ENCODE peak calls at places on chromosomes 16 and 17, in four cellular contexts. Z, P, U and G are unnamed samples.

GRCh38 chr16:67708368-67708771 is 10.7 kb downstream of the GFOD2 start:
- DNase-seq in Z (no peak), P (no peak), U (peak; percentile 56), G (no peak)

GRCh38 chr16:89198417-89199240 is 1.7 kb downstream of the SLC22A31 start:
- DNase-seq in Z (no peak), P (no peak), U (no peak), G (no peak)

GRCh38 chr17:18248811-18249210 is 9.7 kb downstream of the FLII start:
- DNase-seq in Z (no peak), P (no peak), U (no peak), G (no peak)

GRCh38 chr17:77127735-77128361 is 12.9 kb upstream of the SEC14L1 start:
- DNase-seq in Z (peak; percentile 76), P (no peak), U (no peak), G (no peak)

GRCh38 chr16:4511441-4512082 is 27.0 kb downstream of the CDIP1 start:
- DNase-seq in Z (peak; percentile 56), P (peak; percentile 91), U (peak; percentile 44), G (peak; percentile 90)

GRCh38 chr17:56809106-56809819 is 24.5 kb downstream of the C17orf67 start:
- DNase-seq in Z (no peak), P (no peak), U (no peak), G (no peak)

GRCh38 chr17:45775576-45776011 is 8.5 kb upstream of the CRHR1 start:
- DNase-seq in Z (peak; percentile 18), P (no peak), U (peak; percentile 46), G (peak; percentile 42)

GRCh38 chr17:76492989-76493501 is 8.2 kb downstream of the RHBDF2 start:
- DNase-seq in Z (peak; percentile 79), P (no peak), U (peak; percentile 33), G (no peak)

GRCh38 chr16:83351846-83352245 is 455.9 kb upstream of the HSBP1 start:
- DNase-seq in Z (no peak), P (no peak), U (no peak), G (no peak)

GRCh38 chr17:62562656-62563055 is 64.8 kb upstream of the MRC2 start:
- DNase-seq in Z (peak; percentile 13), P (no peak), U (peak; percentile 90), G (no peak)

GRCh38 chr16:4795181-4795827 is at the start of gene SMIM22:
- DNase-seq in Z (peak; percentile 83), P (no peak), U (no peak), G (no peak)

GRCh38 chr16:83021049-83021448 is 394.3 kb downstream of the CDH13 start:
- DNase-seq in Z (no peak), P (no peak), U (no peak), G (no peak)

GRCh38 chr17:65954148-65954449 is 237.8 kb downstream of the CEP112 start:
- DNase-seq in Z (no peak), P (no peak), U (no peak), G (no peak)

GRCh38 chr16:52408197-52408845 is 138.6 kb downstream of the TOX3 start:
- DNase-seq in Z (no peak), P (no peak), U (no peak), G (no peak)

GRCh38 chr16:22300427-22301071 is 3.3 kb downstream of the POLR3E start:
- DNase-seq in Z (peak; percentile 66), P (peak; percentile 68), U (peak; percentile 57), G (peak; percentile 66)

GRCh38 chr16:87698676-87699179 is 67.1 kb downstream of the KLHDC4 start:
- DNase-seq in Z (no peak), P (no peak), U (no peak), G (no peak)

GRCh38 chr17:44001461-44001920 is 2.9 kb upstream of the NAGS start:
- DNase-seq in Z (no peak), P (no peak), U (no peak), G (no peak)

GRCh38 chr16:4748682-4749411 is 14.5 kb downstream of the DNAAF8 start:
- DNase-seq in Z (no peak), P (no peak), U (no peak), G (no peak)

GRCh38 chr17:77140878-77141767 is at the start of gene SEC14L1:
- DNase-seq in Z (peak; percentile 42), P (peak; percentile 86), U (peak; percentile 66), G (peak; percentile 48)

GRCh38 chr17:73713136-73713535 is 68.9 kb upstream of the SDK2 start:
- DNase-seq in Z (no peak), P (peak; percentile 62), U (no peak), G (peak; percentile 78)

GRCh38 chr16:84982434-84982833 is 28.9 kb downstream of the ZDHHC7 start:
- DNase-seq in Z (peak; percentile 67), P (no peak), U (no peak), G (no peak)

GRCh38 chr17:40062347-40063033 is at the start of gene THRA:
- DNase-seq in Z (peak; percentile 82), P (peak; percentile 78), U (peak; percentile 55), G (peak; percentile 78)

GRCh38 chr17:31510273-31511175 is 119.0 kb downstream of the RAB11FIP4 start:
- DNase-seq in Z (no peak), P (no peak), U (no peak), G (no peak)

GRCh38 chr17:56096026-56096807 is 57.1 kb upstream of the ANKFN1 start:
- DNase-seq in Z (no peak), P (no peak), U (no peak), G (no peak)

GRCh38 chr17:31508310-31509094 is 117.0 kb downstream of the RAB11FIP4 start:
- DNase-seq in Z (no peak), P (peak; percentile 74), U (no peak), G (peak; percentile 37)

GRCh38 chr17:49225554-49226236 is 4.9 kb downstream of the PHOSPHO1 start:
- DNase-seq in Z (no peak), P (no peak), U (no peak), G (no peak)

GRCh38 chr17:81161536-81161935 is 3.8 kb upstream of the PVALEF start:
- DNase-seq in Z (no peak), P (no peak), U (no peak), G (no peak)

GRCh38 chr17:28885951-28886350 is 11.6 kb downstream of the FLOT2 start:
- DNase-seq in Z (no peak), P (no peak), U (no peak), G (no peak)

GRCh38 chr17:62966426-62967110 is 533 bp downstream of the TANC2 start:
- DNase-seq in Z (peak; percentile 74), P (peak; percentile 69), U (peak; percentile 41), G (peak; percentile 47)

GRCh38 chr16:1548727-1549126 is 15.3 kb downstream of the TMEM204 start:
- DNase-seq in Z (no peak), P (no peak), U (no peak), G (no peak)

GRCh38 chr17:2277430-2278170 is 26.0 kb downstream of the SMG6 start:
- DNase-seq in Z (no peak), P (no peak), U (no peak), G (no peak)

GRCh38 chr16:693364-693763 is 3.2 kb upstream of the WDR24 start:
- DNase-seq in Z (no peak), P (no peak), U (no peak), G (no peak)

GRCh38 chr17:77593081-77593480 is 365.4 kb upstream of the TNRC6C start:
- DNase-seq in Z (no peak), P (no peak), U (no peak), G (peak; percentile 97)

GRCh38 chr17:1460233-1460632 is 4.2 kb upstream of the CRK start:
- DNase-seq in Z (peak; percentile 81), P (no peak), U (peak; percentile 66), G (peak; percentile 59)

GRCh38 chr17:22467720-22468119 is 775.4 kb downstream of the KCNJ18 start:
- DNase-seq in Z (no peak), P (no peak), U (no peak), G (no peak)

GRCh38 chr17:22470411-22471175 is 778.3 kb downstream of the KCNJ18 start:
- DNase-seq in Z (no peak), P (no peak), U (no peak), G (no peak)

GRCh38 chr17:22469941-22470340 is 777.6 kb downstream of the KCNJ18 start:
- DNase-seq in Z (no peak), P (no peak), U (no peak), G (no peak)

GRCh38 chr17:22464041-22464440 is 771.7 kb downstream of the KCNJ18 start:
- DNase-seq in Z (no peak), P (no peak), U (no peak), G (no peak)

DNA sequence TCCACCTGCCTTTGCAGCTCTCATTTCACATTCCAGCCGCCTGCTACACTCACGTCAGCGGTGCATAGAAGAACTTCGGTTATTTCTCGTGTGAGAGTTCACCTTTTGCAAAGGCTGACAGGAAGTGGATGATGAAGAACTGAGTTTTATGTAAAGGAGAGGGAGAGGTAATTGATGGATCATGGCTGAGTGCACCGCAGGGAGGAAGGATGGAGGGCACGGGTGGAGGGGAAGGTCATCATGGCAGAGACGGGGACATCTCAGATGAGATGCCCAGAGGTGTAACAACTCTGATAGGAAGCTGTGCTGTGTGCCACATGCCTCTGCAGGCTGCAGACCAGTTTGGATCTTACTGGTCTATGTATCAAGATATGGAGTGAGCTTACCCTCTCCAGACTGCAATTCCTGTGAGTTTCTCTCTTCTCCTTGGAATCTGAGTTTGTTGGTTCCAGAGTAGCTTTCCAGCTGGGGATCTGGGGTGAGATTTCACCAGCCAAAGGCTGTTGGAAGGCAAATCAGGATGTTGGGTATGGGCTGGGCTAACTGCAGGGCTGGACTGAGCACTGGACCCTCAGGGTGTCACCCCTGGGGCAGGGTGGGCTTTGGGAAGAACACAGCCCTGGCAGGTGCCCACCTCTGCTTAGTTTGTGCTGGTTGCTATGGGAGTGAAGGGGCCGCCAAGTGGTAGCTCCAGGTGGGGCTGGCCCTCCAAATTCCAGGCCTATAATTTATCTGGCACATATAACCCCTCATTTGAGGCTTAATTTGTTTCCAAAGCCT is 777.0 kb downstream of the KCNJ18 start:
- DNase-seq in Z (no peak), P (no peak), U (no peak), G (no peak)
- H3K9me3 ChIP-seq in Z (no peaks in the 10 kb centered on the region), P (peaks cover 70% of the 10 kb centered on the region), U (peaks cover 15% of the 10 kb centered on the region), G (no peaks in the 10 kb centered on the region)

DNA sequence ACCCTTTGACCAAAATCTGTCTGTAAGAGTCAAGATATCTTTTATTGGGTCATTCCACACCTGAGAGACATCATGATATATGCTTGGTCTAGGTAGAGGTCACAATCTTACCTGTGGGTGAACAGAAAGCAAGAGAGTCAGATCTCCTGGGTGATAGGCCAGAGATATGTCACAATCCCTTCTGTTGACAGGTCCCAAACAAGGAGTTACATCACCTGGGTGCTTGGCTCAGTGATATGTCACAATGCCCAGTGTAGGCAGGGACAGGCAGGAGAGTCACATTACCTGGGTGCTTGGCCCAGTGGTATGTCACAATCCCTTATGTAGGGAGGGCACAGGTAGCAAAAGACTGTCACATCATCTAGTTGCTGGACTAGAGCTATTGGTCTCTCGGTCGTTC is 1991.2 kb downstream of the TP53TG3F start:
- DNase-seq in Z (no peak), P (no peak), U (no peak), G (no peak)
- H3K9me3 ChIP-seq in Z (peaks cover 13% of the 10 kb centered on the region), P (peaks cover 98% of the 10 kb centered on the region), U (peaks cover 3% of the 10 kb centered on the region), G (peaks cover 11% of the 10 kb centered on the region)

DNA sequence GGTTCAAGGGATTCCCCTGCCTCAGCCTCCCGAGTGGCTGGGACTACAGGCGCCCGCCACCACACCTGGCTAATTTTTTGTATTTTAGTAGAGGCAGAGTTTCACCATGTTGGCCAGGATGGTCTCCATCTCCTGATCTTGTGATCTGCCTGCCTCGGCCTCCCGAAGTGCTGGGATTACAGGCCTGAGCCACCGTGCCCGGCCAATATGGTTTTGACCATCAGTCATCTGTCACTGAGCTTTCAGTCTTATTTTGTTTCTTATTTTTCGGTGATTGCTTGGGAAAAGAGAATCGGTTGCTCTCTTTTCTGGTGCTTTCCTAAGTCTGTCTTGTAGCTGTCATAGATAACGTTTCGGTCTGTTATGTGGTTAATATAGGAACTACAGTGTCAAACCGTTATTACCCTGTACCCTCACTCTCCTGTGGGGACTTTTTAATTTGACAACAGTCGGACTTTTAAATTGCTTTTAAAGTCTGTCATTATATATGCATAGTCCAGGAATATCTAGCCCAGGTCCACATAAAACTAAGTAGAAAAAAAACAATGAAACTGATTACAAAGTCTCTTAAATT is 453.4 kb downstream of the KCNJ18 start:
- DNase-seq in Z (no peak), P (no peak), U (no peak), G (no peak)
- H3K9me3 ChIP-seq in Z (peaks cover 3% of the 10 kb centered on the region), P (peaks cover 63% of the 10 kb centered on the region), U (peaks cover 32% of the 10 kb centered on the region), G (no peaks in the 10 kb centered on the region)

GRCh38 chr16:31916056-31916488 is 42.5 kb downstream of the ZNF267 start:
- DNase-seq in Z (no peak), P (no peak), U (no peak), G (no peak)
- H3K9me3 ChIP-seq in Z (peaks cover 99% of the 10 kb centered on the region), P (peaks cover 81% of the 10 kb centered on the region), U (peaks cover 77% of the 10 kb centered on the region), G (peaks cover 19% of the 10 kb centered on the region)